ENCODE peak calls at places on chromosomes 16 and 17, in five cellular contexts. D is stomach; Y is pancreas; Z is Panc1; N is CD8-positive, alpha-beta memory T cell. F is an unnamed sample.

GRCh38 chr16:29811896-29812665 is at the start of gene PRRT2:
- DNase-seq in D (no peak), Y (peak), Z (no peak), N (peak), F (peak)

GRCh38 chr16:68369697-68370096 is 58.9 kb downstream of the PRMT7 start:
- DNase-seq in D (no peak), Y (peak), Z (no peak), N (no peak), F (no peak)

GRCh38 chr17:79414063-79414462 is 196.8 kb downstream of the RBFOX3 start:
- DNase-seq in D (no peak), Y (no peak), Z (no peak), N (no peak), F (no peak)

GRCh38 chr16:28067604-28068382 is 4.3 kb upstream of the GSG1L start:
- DNase-seq in D (no peak), Y (no peak), Z (no peak), N (no peak), F (no peak)

GRCh38 chr16:74633686-74634085 is 26.8 kb upstream of the GLG1 start:
- DNase-seq in D (peak), Y (no peak), Z (no peak), N (no peak), F (no peak)

GRCh38 chr16:73480381-73480780 is 432.5 kb upstream of the ZFHX3 start:
- DNase-seq in D (no peak), Y (no peak), Z (no peak), N (no peak), F (no peak)

GRCh38 chr17:35809855-35810461 is 674 bp downstream of the TAF15 start:
- DNase-seq in D (no peak), Y (no peak), Z (no peak), N (no peak), F (no peak)

GRCh38 chr16:86580798-86581185 is 2.4 kb downstream of the FOXL1 start:
- DNase-seq in D (no peak), Y (no peak), Z (no peak), N (no peak), F (no peak)

GRCh38 chr17:50468120-50469004 is at the start of gene CHAD:
- DNase-seq in D (no peak), Y (no peak), Z (no peak), N (no peak), F (no peak)

GRCh38 chr16:69273009-69273408 is 38.1 kb upstream of the VPS4A start:
- DNase-seq in D (no peak), Y (no peak), Z (no peak), N (no peak), F (no peak)

GRCh38 chr17:37570527-37571093 is 38.6 kb downstream of the SYNRG start:
- DNase-seq in D (peak), Y (no peak), Z (peak), N (no peak), F (no peak)

GRCh38 chr17:79244665-79245064 is 170.0 kb downstream of the ENGASE start:
- DNase-seq in D (no peak), Y (no peak), Z (no peak), N (no peak), F (no peak)

GRCh38 chr17:7477392-7478275 is 1.8 kb downstream of the ZBTB4 start:
- DNase-seq in D (peak), Y (no peak), Z (no peak), N (no peak), F (no peak)

GRCh38 chr17:55758171-55758570 is 7.3 kb downstream of the PCTP start:
- DNase-seq in D (no peak), Y (no peak), Z (no peak), N (no peak), F (no peak)

GRCh38 chr16:11406177-11406560 is 60.9 kb downstream of the RMI2 start:
- DNase-seq in D (no peak), Y (no peak), Z (no peak), N (no peak), F (no peak)

GRCh38 chr16:83420206-83420760 is 387.5 kb upstream of the HSBP1 start:
- DNase-seq in D (no peak), Y (no peak), Z (no peak), N (no peak), F (no peak)

GRCh38 chr17:32528825-32529224 is 42.0 kb downstream of the CDK5R1 start:
- DNase-seq in D (no peak), Y (no peak), Z (no peak), N (no peak), F (no peak)

GRCh38 chr17:32536736-32537646 is 50.2 kb downstream of the CDK5R1 start:
- DNase-seq in D (no peak), Y (no peak), Z (no peak), N (no peak), F (no peak)

GRCh38 chr17:32529604-32530003 is 42.8 kb downstream of the CDK5R1 start:
- DNase-seq in D (no peak), Y (no peak), Z (no peak), N (no peak), F (no peak)

GRCh38 chr17:32533296-32533695 is 46.5 kb downstream of the CDK5R1 start:
- DNase-seq in D (no peak), Y (no peak), Z (no peak), N (no peak), F (no peak)
- H3K4me3 ChIP-seq in D (no peak), Y (no peak), Z (no peak), N (no peak), F (no peak)

GRCh38 chr16:2841606-2842339 is 11.7 kb downstream of the ZG16B start:
- DNase-seq in D (no peak), Y (no peak), Z (no peak), N (no peak), F (peak)

GRCh38 chr16:2842340-2843000 is 12.4 kb downstream of the ZG16B start:
- DNase-seq in D (peak), Y (peak), Z (no peak), N (peak), F (peak)

GRCh38 chr16:2840914-2841313 is 10.8 kb downstream of the ZG16B start:
- DNase-seq in D (no peak), Y (no peak), Z (no peak), N (no peak), F (no peak)

GRCh38 chr16:2845116-2845515 is 12.9 kb downstream of the PRSS22 start:
- DNase-seq in D (no peak), Y (no peak), Z (no peak), N (no peak), F (no peak)

GRCh38 chr16:2843526-2843925 is 13.4 kb downstream of the ZG16B start:
- DNase-seq in D (no peak), Y (no peak), Z (no peak), N (no peak), F (no peak)
- H3K4me3 ChIP-seq in D (no peak), Y (no peak), Z (no peak), N (no peak), F (no peak)

GRCh38 chr16:17465460-17465859 is 5.3 kb downstream of the XYLT1 start:
- DNase-seq in D (no peak), Y (no peak), Z (no peak), N (no peak), F (no peak)
- H3K4me3 ChIP-seq in D (no peak), Y (no peak), Z (no peak), N (no peak), F (no peak)

DNA sequence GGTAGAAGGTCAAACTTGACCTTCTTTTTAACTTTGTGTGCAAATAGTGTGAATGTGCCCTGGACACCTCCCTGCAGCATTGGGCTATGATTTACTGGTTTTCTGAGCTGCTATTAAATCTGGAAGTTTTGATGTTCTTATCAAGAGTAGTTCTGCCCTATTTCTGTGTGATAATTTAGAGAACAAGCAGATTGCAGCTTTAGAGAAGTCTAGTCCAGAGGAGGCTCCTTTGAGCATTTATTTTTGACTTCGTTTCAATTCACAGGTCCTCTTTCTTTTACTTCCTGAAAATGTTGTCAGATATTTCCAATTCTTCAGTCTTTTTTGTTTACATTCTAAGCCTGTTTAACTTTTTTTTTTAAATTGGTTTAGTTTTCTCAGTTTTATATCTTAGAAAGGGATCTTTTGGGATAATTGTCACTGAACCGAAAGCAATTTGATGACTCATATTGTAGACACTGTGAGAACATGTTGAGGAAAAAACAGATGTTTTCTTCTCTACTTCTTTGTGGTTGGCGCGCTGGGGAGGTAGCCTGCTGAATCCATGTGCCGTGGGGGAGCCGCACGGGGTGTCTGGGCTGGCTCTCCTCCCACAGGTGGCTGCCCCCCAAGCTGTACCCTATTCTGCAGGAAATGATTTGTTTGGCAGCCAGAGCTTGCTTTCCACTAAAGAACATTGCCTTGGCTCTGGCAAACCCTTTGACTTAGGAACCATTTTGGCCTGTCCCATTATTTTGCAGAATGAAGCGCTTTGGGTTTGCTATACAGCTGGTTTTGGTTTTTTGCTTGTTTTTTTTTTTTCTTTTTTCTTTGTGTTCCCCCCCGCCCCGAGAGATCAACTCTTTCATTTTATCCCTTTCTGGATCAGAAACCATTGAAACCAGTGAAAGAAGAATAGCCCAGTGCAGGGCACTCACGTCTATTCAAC is 53.4 kb downstream of the MFSD11 start:
- DNase-seq in D (peak), Y (no peak), Z (no peak), N (no peak), F (no peak)
- H3K4me3 ChIP-seq in D (no peak), Y (no peak), Z (no peak), N (no peak), F (peak)

GRCh38 chr17:49224997-49225337 is 5.6 kb downstream of the PHOSPHO1 start:
- DNase-seq in D (no peak), Y (no peak), Z (no peak), N (no peak), F (no peak)

GRCh38 chr17:49225554-49226236 is 4.9 kb downstream of the PHOSPHO1 start:
- DNase-seq in D (no peak), Y (no peak), Z (no peak), N (no peak), F (no peak)

GRCh38 chr17:49223517-49224197 is 6.9 kb downstream of the PHOSPHO1 start:
- DNase-seq in D (peak), Y (peak), Z (no peak), N (peak), F (peak)

GRCh38 chr17:49223168-49223516 is 7.4 kb downstream of the PHOSPHO1 start:
- DNase-seq in D (no peak), Y (no peak), Z (no peak), N (no peak), F (no peak)

GRCh38 chr17:49224198-49224996 is 6.2 kb downstream of the PHOSPHO1 start:
- DNase-seq in D (peak), Y (peak), Z (no peak), N (peak), F (peak)
- H3K4me3 ChIP-seq in D (peak), Y (no peak), Z (no peak), N (peak), F (peak)

F was measured in Peyer's patch.